ENCODE peak calls at places on chromosomes 4 and X, in five cellular contexts. C is fibroblast of lung, H is GM23248, G is aorta, T is esophagus muscularis mucosa. F is an unnamed sample. For H3K4me1, the result is how much of the 10 kb centered on the place peaks cover.

GRCh38 chrX:30023451-30023850 is 191.9 kb upstream of the MAGEB2 start:
- DNase-seq in C (peak), H (peak), G (no peak), T (no peak), F (no peak)

GRCh38 chr4:73762409-73762808 is 22.0 kb downstream of the CXCL8 start:
- DNase-seq in C (no peak), H (no peak), G (no peak), T (peak), F (no peak)

GRCh38 chr4:78002260-78002659 is 54.9 kb upstream of the FRAS1 start:
- DNase-seq in C (peak), H (no peak), G (no peak), T (no peak), F (no peak)

GRCh38 chr4:37562592-37562991 is 123.6 kb downstream of the RELL1 start:
- DNase-seq in C (peak), H (peak), G (no peak), T (peak), F (no peak)

GRCh38 chr4:20839957-20840356 is 139.7 kb downstream of the PACRGL start:
- DNase-seq in C (peak), H (peak), G (no peak), T (no peak), F (no peak)

GRCh38 chr4:122889726-122890125 is 32.7 kb downstream of the NUDT6 start:
- DNase-seq in C (no peak), H (no peak), G (no peak), T (no peak), F (no peak)

GRCh38 chr4:98638661-98639060 is 19.8 kb downstream of the TSPAN5 start:
- DNase-seq in C (peak), H (peak), G (no peak), T (peak), F (no peak)

GRCh38 chr4:182245041-182245440 is 1.8 kb downstream of the TENM3 start:
- DNase-seq in C (no peak), H (no peak), G (no peak), T (peak), F (no peak)

GRCh38 chr4:104490096-104490769 is 4.5 kb downstream of the CXXC4 start:
- DNase-seq in C (no peak), H (no peak), G (no peak), T (no peak), F (no peak)

GRCh38 chrX:108157628-108158027 is 66.0 kb downstream of the ATG4A start:
- DNase-seq in C (no peak), H (no peak), G (no peak), T (no peak), F (no peak)
- H3K27ac ChIP-seq in C (no peak), H (no peak), G (no peak), T (no peak), F (no peak)

GRCh38 chr4:112225157-112225556 is 6.4 kb upstream of the AP1AR start:
- DNase-seq in C (no peak), H (no peak), G (no peak), T (no peak), F (no peak)

GRCh38 chr4:112223956-112224355 is 7.6 kb upstream of the AP1AR start:
- DNase-seq in C (no peak), H (no peak), G (no peak), T (no peak), F (no peak)

GRCh38 chr4:112214397-112215264 is 17.0 kb upstream of the AP1AR start:
- DNase-seq in C (peak), H (peak), G (no peak), T (no peak), F (no peak)

GRCh38 chr4:112222219-112222955 is 9.2 kb upstream of the AP1AR start:
- DNase-seq in C (no peak), H (no peak), G (no peak), T (no peak), F (no peak)

DNA sequence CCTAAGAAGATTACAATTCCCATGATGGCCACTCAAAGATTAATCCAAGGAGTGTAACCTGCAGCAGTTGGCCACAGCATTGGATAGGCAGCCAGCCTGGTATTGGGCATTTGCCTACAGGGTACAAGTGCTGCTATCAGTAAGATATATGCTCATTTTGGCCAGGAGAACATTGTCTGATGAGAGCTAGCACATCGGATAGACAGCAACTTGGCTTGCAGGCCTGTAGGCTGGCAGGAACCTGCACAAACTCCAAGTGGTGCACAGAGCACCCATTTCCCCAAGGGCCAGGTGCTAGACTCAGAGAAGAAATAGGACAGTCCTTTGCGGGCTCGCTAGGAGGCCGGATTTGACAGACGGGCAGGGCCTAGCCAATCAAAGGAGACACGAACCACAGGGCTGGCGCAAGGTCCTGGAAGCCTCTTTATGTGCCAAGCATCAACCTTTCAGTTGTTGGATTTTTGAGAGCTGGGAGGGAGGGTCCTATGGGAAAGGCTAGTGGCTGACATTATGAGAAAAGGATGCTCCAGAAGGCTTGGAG is 11.7 kb upstream of the AP1AR start:
- DNase-seq in C (no peak), H (no peak), G (no peak), T (no peak), F (no peak)
- H3K4me1 ChIP-seq in C (under half), H (under half), G (under half), T (under half), F (under half)

GRCh38 chr4:40059362-40059761 is 2.7 kb downstream of the N4BP2 start:
- DNase-seq in C (no peak), H (no peak), G (no peak), T (no peak), F (no peak)

GRCh38 chr4:40058121-40058520 is 1.5 kb downstream of the N4BP2 start:
- DNase-seq in C (no peak), H (peak), G (no peak), T (no peak), F (no peak)

GRCh38 chr4:40056722-40057539 is at the start of gene N4BP2:
- DNase-seq in C (peak), H (peak), G (peak), T (peak), F (peak)

GRCh38 chr4:40057540-40058091 is 966 bp downstream of the N4BP2 start:
- DNase-seq in C (peak), H (peak), G (no peak), T (peak), F (peak)

DNA sequence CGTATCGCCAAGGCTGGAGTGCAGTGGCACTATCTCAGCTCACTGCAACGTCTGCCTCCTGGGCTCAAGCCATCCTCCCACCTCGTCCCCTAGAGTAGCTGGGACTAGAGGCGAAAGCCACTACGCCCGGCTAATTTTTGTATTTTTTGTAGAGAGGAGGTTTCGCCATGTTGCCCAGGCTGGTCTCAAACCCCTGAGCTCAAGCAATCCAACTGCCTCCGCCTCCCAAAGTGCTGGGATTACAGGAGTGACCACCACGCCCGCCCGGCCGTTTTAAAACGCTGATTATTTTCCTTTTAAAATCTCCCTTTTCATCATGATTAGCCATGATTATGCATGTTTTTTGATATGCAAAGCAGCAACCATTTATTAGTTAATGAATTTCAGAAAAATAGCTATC is 2.2 kb downstream of the N4BP2 start:
- DNase-seq in C (no peak), H (peak), G (no peak), T (no peak), F (no peak)
- H3K4me3 ChIP-seq in C (peak), H (peak), G (no peak), T (peak), F (no peak)

GRCh38 chr4:139036885-139037284 is 21.3 kb downstream of the NOCT start:
- DNase-seq in C (no peak), H (no peak), G (no peak), T (no peak), F (no peak)
- H3K27ac ChIP-seq in C (no peak), H (no peak), G (no peak), T (no peak), F (no peak)

GRCh38 chr4:118765399-118765798 is 70.5 kb downstream of the SEC24D start:
- DNase-seq in C (peak), H (peak), G (no peak), T (no peak), F (no peak)
- H3K4me1 ChIP-seq in C (under half), H (half or more), G (under half), T (half or more), F (under half)

GRCh38 chrX:40008841-40009461 is 88.8 kb downstream of the BCOR start:
- DNase-seq in C (peak), H (peak), G (peak), T (no peak), F (peak)

GRCh38 chrX:40007746-40008705 is 89.7 kb downstream of the BCOR start:
- DNase-seq in C (no peak), H (no peak), G (no peak), T (no peak), F (no peak)

GRCh38 chrX:40010550-40011364 is 87.0 kb downstream of the BCOR start:
- DNase-seq in C (no peak), H (no peak), G (peak), T (no peak), F (no peak)

GRCh38 chrX:40009890-40010289 is 87.9 kb downstream of the BCOR start:
- DNase-seq in C (no peak), H (no peak), G (peak), T (no peak), F (no peak)

GRCh38 chrX:40009462-40009851 is 88.3 kb downstream of the BCOR start:
- DNase-seq in C (no peak), H (peak), G (peak), T (no peak), F (no peak)
- H3K4me3 ChIP-seq in C (no peak), H (peak), G (no peak), T (peak), F (no peak)

F was measured in kidney.